ENCODE peak calls at places on chromosomes 5 and 9, in four cellular contexts. V is GM04504, I is mucosa of gallbladder, Q is mesenteric fat pad. U is an unnamed sample.

GRCh38 chr9:73042155-73042554 is 89.3 kb upstream of the ALDH1A1 start:
- DNase-seq in V (no peak), I (no peak), Q (no peak), U (no peak)

GRCh38 chr9:1233568-1233967 is 183.4 kb downstream of the DMRT2 start:
- DNase-seq in V (no peak), I (no peak), Q (no peak), U (no peak)

GRCh38 chr9:131776473-131776872 is 36.6 kb upstream of the RAPGEF1 start:
- DNase-seq in V (no peak), I (peak; percentile 15), Q (no peak), U (peak; percentile 15)

GRCh38 chr5:12759377-12759776 is 855.1 kb upstream of the CTNND2 start:
- DNase-seq in V (no peak), I (no peak), Q (no peak), U (no peak)

GRCh38 chr9:76761448-76761847 is 2.8 kb upstream of the PCA3 start:
- DNase-seq in V (no peak), I (no peak), Q (no peak), U (no peak)

GRCh38 chr9:87646546-87646945 is 79.4 kb upstream of the CTSL start:
- DNase-seq in V (no peak), I (no peak), Q (no peak), U (no peak)

GRCh38 chr5:14109771-14110170 is 33.4 kb upstream of the TRIO start:
- DNase-seq in V (no peak), I (no peak), Q (no peak), U (no peak)

GRCh38 chr9:36486933-36487481 is 85.7 kb upstream of the MELK start:
- DNase-seq in V (no peak), I (peak; percentile 14), Q (peak; percentile 90), U (no peak)

GRCh38 chr5:170338933-170339779 is 41.6 kb upstream of the LCP2 start:
- DNase-seq in V (no peak), I (peak; percentile 33), Q (no peak), U (no peak)

GRCh38 chr9:107465467-107466451 is 23.8 kb downstream of the KLF4 start:
- DNase-seq in V (no peak), I (peak; percentile 48), Q (peak; percentile 93), U (no peak)

GRCh38 chr5:54621742-54622141 is 104.2 kb downstream of the SNX18 start:
- DNase-seq in V (no peak), I (no peak), Q (no peak), U (no peak)

GRCh38 chr5:62017092-62017491 is 288.9 kb upstream of the KIF2A start:
- DNase-seq in V (no peak), I (no peak), Q (no peak), U (no peak)

GRCh38 chr9:132879443-132880310 is 979 bp downstream of the SPACA9 start:
- DNase-seq in V (no peak), I (no peak), Q (no peak), U (no peak)

GRCh38 chr5:136420168-136420916 is 55.0 kb upstream of the TRPC7 start:
- DNase-seq in V (no peak), I (no peak), Q (no peak), U (no peak)

GRCh38 chr5:127290946-127291763 is 559 bp downstream of the MEGF10 start:
- DNase-seq in V (no peak), I (no peak), Q (no peak), U (no peak)

GRCh38 chr5:164256351-164256750 is 750.9 kb downstream of the MAT2B start:
- DNase-seq in V (no peak), I (no peak), Q (no peak), U (no peak)

GRCh38 chr5:31954091-31954490 is 220.0 kb downstream of the GOLPH3 start:
- DNase-seq in V (peak; percentile 20), I (no peak), Q (no peak), U (no peak)

GRCh38 chr5:104080646-104081175 is 518.1 kb upstream of the NUDT12 start:
- DNase-seq in V (no peak), I (no peak), Q (no peak), U (no peak)

GRCh38 chr5:136062563-136063274 is 33.9 kb downstream of the TGFBI start:
- DNase-seq in V (no peak), I (no peak), Q (peak; percentile 39), U (no peak)

GRCh38 chr5:65861830-65862241 is 64.5 kb upstream of the ERBIN start:
- DNase-seq in V (peak; percentile 99), I (no peak), Q (no peak), U (peak; percentile 37)

GRCh38 chr5:149205625-149206523 is 64.6 kb downstream of the ABLIM3 start:
- DNase-seq in V (no peak), I (peak; percentile 28), Q (no peak), U (no peak)